ENCODE peak calls at places on chromosomes 16 and 17, in six cellular contexts. L, H, D, M, T and W are unnamed samples.
A peak's percentile ranks its signal among the peaks of the same experiment; 100 is the strongest.

GRCh38 chr16:50473375-50473945 is 74.7 kb upstream of the NKD1 start:
- DNase-seq in T (no peak), M (peak; percentile 9), H (no peak), D (peak; percentile 27), L (no peak), W (no peak)

GRCh38 chr16:49353650-49354049 is 20.0 kb upstream of the C16orf78 start:
- DNase-seq in T (no peak), M (no peak), H (no peak), L (no peak), D (no peak), W (no peak)

GRCh38 chr16:28528463-28528867 is 10.3 kb downstream of the NUPR1 start:
- DNase-seq in D (no peak), L (no peak), T (no peak), M (no peak), H (no peak), W (no peak)

GRCh38 chr17:77908501-77908900 is 50.0 kb upstream of the TNRC6C start:
- DNase-seq in L (no peak), T (no peak), H (no peak), M (no peak), D (no peak), W (no peak)

GRCh38 chr17:6077746-6078145 is 7.6 kb downstream of the WSCD1 start:
- DNase-seq in T (no peak), L (no peak), H (no peak), D (no peak), M (no peak), W (no peak)

GRCh38 chr17:82399601-82400101 is 18.5 kb upstream of the HEXD start:
- DNase-seq in H (no peak), D (no peak), L (no peak), T (no peak), M (no peak), W (no peak)

GRCh38 chr17:28199728-28200127 is 119.3 kb upstream of the TMEM97 start:
- DNase-seq in H (no peak), M (no peak), T (no peak), D (no peak), L (no peak), W (no peak)

GRCh38 chr16:46789075-46789474 is 40.9 kb upstream of the MYLK3 start:
- DNase-seq in L (no peak), D (no peak), H (no peak), T (no peak), M (no peak), W (no peak)

GRCh38 chr16:84303023-84303422 is 8.3 kb downstream of the WFDC1 start:
- DNase-seq in L (no peak), T (no peak), H (peak; percentile 33), M (no peak), D (no peak), W (no peak)

GRCh38 chr17:42387221-42387657 is 1.0 kb downstream of the STAT3 start:
- DNase-seq in D (peak; percentile 95), L (no peak), T (no peak), H (peak; percentile 45), M (no peak), W (peak; percentile 94)

GRCh38 chr16:89015271-89015859 is 38.4 kb upstream of the CBFA2T3 start:
- DNase-seq in T (peak; percentile 7), H (no peak), M (no peak), L (peak; percentile 15), D (no peak), W (no peak)

GRCh38 chr17:32976605-32977004 is 15.0 kb upstream of the SPACA3 start:
- DNase-seq in L (no peak), H (no peak), D (no peak), T (no peak), M (no peak), W (no peak)

GRCh38 chr16:85428168-85428898 is 184.8 kb upstream of the GSE1 start:
- DNase-seq in L (peak; percentile 75), D (peak; percentile 34), H (peak; percentile 33), M (no peak), T (peak; percentile 35), W (no peak)

GRCh38 chr17:4110152-4110551 is 32.7 kb downstream of the ZZEF1 start:
- DNase-seq in H (no peak), T (no peak), L (no peak), M (no peak), D (peak; percentile 65), W (peak; percentile 42)

GRCh38 chr16:56424791-56425438 is 430 bp downstream of the AMFR start:
- DNase-seq in H (peak; percentile 36), T (peak; percentile 38), L (peak; percentile 73), D (no peak), M (no peak), W (peak; percentile 36)

GRCh38 chr17:77253611-77254051 is 112.9 kb downstream of the SEC14L1 start:
- DNase-seq in H (no peak), L (no peak), D (peak; percentile 24), T (no peak), M (no peak), W (peak; percentile 20)

GRCh38 chr16:11687606-11688519 is 19.6 kb downstream of the SNN start:
- DNase-seq in M (no peak), H (peak; percentile 12), D (no peak), L (no peak), T (no peak), W (no peak)

GRCh38 chr17:43832976-43833829 is at the start of gene MPP3:
- DNase-seq in L (peak; percentile 86), M (no peak), H (peak; percentile 45), T (peak; percentile 76), D (peak; percentile 61), W (peak; percentile 87)

GRCh38 chr16:84379008-84379730 is 10.8 kb downstream of the ATP2C2 start:
- DNase-seq in H (no peak), L (no peak), D (no peak), T (no peak), M (no peak), W (no peak)

GRCh38 chr17:27496005-27496404 is 39.8 kb downstream of the KSR1 start:
- DNase-seq in D (no peak), T (no peak), M (no peak), H (no peak), L (no peak), W (no peak)

GRCh38 chr17:43840814-43841213 is 6.2 kb upstream of the CD300LG start:
- DNase-seq in L (no peak), H (no peak), T (no peak), D (peak; percentile 69), M (no peak), W (peak; percentile 31)

GRCh38 chr16:87342978-87343752 is 26.0 kb upstream of the C16orf95 start:
- DNase-seq in D (no peak), T (no peak), M (no peak), L (no peak), H (no peak), W (no peak)

GRCh38 chr17:56737741-56738161 is 96.0 kb downstream of the C17orf67 start:
- DNase-seq in L (peak; percentile 31), M (no peak), T (no peak), D (peak; percentile 35), H (no peak), W (peak; percentile 45)

GRCh38 chr16:85137323-85138072 is 25.2 kb upstream of the CIBAR2 start:
- DNase-seq in D (peak; percentile 95), T (peak; percentile 96), H (peak; percentile 95), M (peak; percentile 87), L (peak; percentile 85), W (peak; percentile 76)

GRCh38 chr17:66520986-66521385 is 218.6 kb downstream of the PRKCA start:
- DNase-seq in T (no peak), H (no peak), D (no peak), L (no peak), M (no peak), W (no peak)

GRCh38 chr17:1742371-1743093 is at the start of gene SERPINF2:
- DNase-seq in T (no peak), H (no peak), D (no peak), M (no peak), L (no peak), W (no peak)

GRCh38 chr17:2056221-2057129 is 1.6 kb downstream of the HIC1 start:
- DNase-seq in L (peak; percentile 65), H (peak; percentile 50), T (no peak), M (no peak), D (peak; percentile 72), W (peak; percentile 51)

GRCh38 chr17:58668598-58668935 is 23.3 kb downstream of the TEX14 start:
- DNase-seq in T (no peak), D (no peak), H (no peak), M (no peak), L (no peak), W (no peak)

GRCh38 chr17:30950669-30951399 is 20.0 kb upstream of the RNF135 start:
- DNase-seq in H (peak; percentile 43), D (peak; percentile 92), T (peak; percentile 72), M (peak; percentile 57), L (peak; percentile 88), W (no peak)

DNA sequence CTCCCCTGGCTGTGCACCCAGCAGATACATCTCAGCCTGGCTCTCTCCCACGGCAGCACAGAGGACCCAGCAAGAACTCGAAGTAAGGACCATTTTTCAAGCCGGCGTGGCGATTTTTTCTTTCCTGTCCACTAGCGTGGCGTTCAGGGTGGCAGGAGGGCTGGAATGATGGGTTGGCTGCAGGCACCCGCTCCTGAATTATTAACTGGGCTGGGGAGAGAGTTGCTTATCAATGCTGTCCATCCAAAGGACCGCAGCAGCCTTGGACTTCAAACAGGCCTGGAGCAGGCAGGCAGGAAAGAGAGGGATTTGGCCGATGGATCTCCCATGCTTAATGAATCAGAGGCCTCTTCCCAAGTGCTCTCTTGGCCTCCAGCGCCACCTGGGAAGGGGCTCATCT is 7.0 kb downstream of the C16orf82 start:
- DNase-seq in T (no peak), D (no peak), M (no peak), L (no peak), H (no peak), W (no peak)
- TF ChIP-seq CTCF in T (no peak), D (no peak), M (no peak), L (no peak), H (no peak), W (no peak)

GRCh38 chr16:1342526-1343427 is 8.9 kb downstream of the TSR3 start:
- DNase-seq in L (peak; percentile 99), H (peak; percentile 71), M (peak; percentile 75), D (peak; percentile 89), T (peak; percentile 92), W (peak; percentile 99)
- TF ChIP-seq CTCF in L (no peak), H (no peak), M (no peak), D (no peak), T (no peak), W (no peak)

DNA sequence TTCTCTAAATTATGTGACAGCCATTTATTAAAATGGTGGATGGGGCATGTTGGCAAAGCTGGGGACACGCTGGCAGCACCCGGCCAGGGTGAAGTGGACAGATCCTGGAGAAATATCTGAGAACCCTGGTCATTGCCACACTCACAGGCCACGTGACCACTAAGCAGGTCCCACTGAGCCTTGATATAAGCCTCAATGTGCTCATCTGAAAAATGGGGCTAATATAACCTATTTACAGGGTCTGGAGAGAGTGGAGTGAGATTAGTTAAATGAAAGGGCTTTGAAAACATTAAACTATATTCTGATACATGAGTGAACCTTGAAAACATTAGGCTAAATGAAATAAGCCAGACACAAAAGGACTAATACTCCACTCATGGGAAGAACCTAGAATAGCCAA is 108.9 kb downstream of the RBFOX3 start:
- DNase-seq in L (no peak), T (no peak), D (no peak), H (no peak), M (no peak), W (no peak)
- TF ChIP-seq CTCF in L (no peak), T (no peak), D (no peak), H (no peak), M (no peak), W (no peak)

DNA sequence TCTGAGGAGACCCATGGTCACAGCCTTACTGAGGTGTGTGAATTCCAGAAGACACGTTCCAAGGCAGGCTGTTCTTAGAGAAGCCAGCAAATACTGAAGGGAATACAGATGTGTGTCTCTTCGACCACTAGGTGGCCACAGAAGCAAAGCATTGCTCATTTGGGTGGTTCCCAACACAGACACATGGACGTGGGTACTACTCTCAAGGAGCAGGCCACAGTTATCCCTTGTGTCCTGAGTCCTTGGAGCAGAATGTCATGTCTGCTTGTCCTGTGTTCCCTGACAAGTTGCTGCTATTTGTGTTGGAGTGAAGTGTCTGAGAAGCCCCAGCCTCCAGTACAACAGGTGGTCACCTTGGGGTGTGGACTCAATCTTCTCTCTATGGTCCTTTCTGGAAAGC is 30.3 kb downstream of the HMOX2 start:
- DNase-seq in D (peak; percentile 88), L (no peak), H (peak; percentile 70), T (no peak), M (peak; percentile 65), W (peak; percentile 86)
- TF ChIP-seq CTCF in D (peak; percentile 92), L (peak; percentile 47), H (peak; percentile 87), T (peak; percentile 86), M (peak; percentile 87), W (peak; percentile 86)